ENCODE peak calls at places on chromosomes 5 and 9, in four cellular contexts. W, N, I and Z are unnamed samples.

GRCh38 chr5:139388198-139388821 is 1.4 kb downstream of the MZB1 start:
- DNase-seq in I (peak), W (no peak), N (peak), Z (peak)

GRCh38 chr9:112437406-112437805 is 49.2 kb upstream of the KIAA1958 start:
- DNase-seq in N (no peak), I (no peak), W (no peak), Z (no peak)

GRCh38 chr9:75197521-75197920 is 109.2 kb downstream of the OSTF1 start:
- DNase-seq in N (no peak), I (peak), W (peak), Z (no peak)

GRCh38 chr9:81686614-81687520 is 2.5 kb downstream of the TLE1 start:
- DNase-seq in I (peak), N (peak), W (peak), Z (peak)

GRCh38 chr5:167217097-167217743 is 1074.2 kb upstream of the WWC1 start:
- DNase-seq in W (peak), N (no peak), I (peak), Z (no peak)

GRCh38 chr5:135222171-135222681 is 176.8 kb downstream of the MACROH2A1 start:
- DNase-seq in N (no peak), I (no peak), W (no peak), Z (no peak)

GRCh38 chr5:150438873-150439546 is 10.5 kb downstream of the RPS14 start:
- DNase-seq in W (peak), N (no peak), I (peak), Z (no peak)

GRCh38 chr9:93390953-93391515 is 60.5 kb upstream of the FAM120A start:
- DNase-seq in W (no peak), N (no peak), I (no peak), Z (no peak)

GRCh38 chr9:16133556-16134227 is 580.8 kb downstream of the CCDC171 start:
- DNase-seq in W (peak), N (peak), I (peak), Z (peak)

GRCh38 chr5:173717959-173718358 is 101.5 kb upstream of the BOD1 start:
- DNase-seq in I (peak), N (no peak), W (no peak), Z (no peak)

GRCh38 chr9:3088166-3088702 is 244.3 kb upstream of the PUM3 start:
- DNase-seq in W (no peak), N (no peak), I (no peak), Z (no peak)

GRCh38 chr5:87410941-87411340 is 1.8 kb downstream of the CCNH start:
- DNase-seq in W (peak), I (peak), N (peak), Z (peak)

GRCh38 chr5:1187950-1188334 is 13.5 kb upstream of the SLC6A19 start:
- DNase-seq in N (no peak), W (no peak), I (no peak), Z (no peak)

GRCh38 chr5:131994533-131995226 is 16.8 kb downstream of the ACSL6 start:
- DNase-seq in W (no peak), I (no peak), N (no peak), Z (no peak)

GRCh38 chr5:137660349-137660817 is 75.5 kb downstream of the KLHL3 start:
- DNase-seq in W (peak), I (peak), N (peak), Z (peak)

GRCh38 chr9:129313331-129313955 is 135.4 kb upstream of the IER5L start:
- DNase-seq in N (no peak), I (no peak), W (no peak), Z (no peak)

GRCh38 chr5:181084631-181085195 is 44.6 kb downstream of the BTNL9 start:
- DNase-seq in N (no peak), W (no peak), I (no peak), Z (no peak)

GRCh38 chr9:37333288-37333687 is 89.2 kb upstream of the GRHPR start:
- DNase-seq in W (no peak), I (no peak), N (no peak), Z (no peak)

GRCh38 chr5:18238321-18238720 is 604.1 kb downstream of the TAF11L14 start:
- DNase-seq in I (no peak), N (no peak), W (no peak), Z (no peak)

GRCh38 chr5:9015250-9015936 is 530.5 kb downstream of the SEMA5A start:
- DNase-seq in I (peak), W (peak), N (peak), Z (no peak)

GRCh38 chr9:20295555-20295954 is 326.7 kb downstream of the MLLT3 start:
- DNase-seq in N (no peak), I (no peak), W (no peak), Z (no peak)

GRCh38 chr9:100472725-100473261 is at the start of gene TMEFF1:
- DNase-seq in W (no peak), I (peak), N (peak), Z (no peak)

GRCh38 chr9:4828776-4829175 is 36.0 kb downstream of the RCL1 start:
- DNase-seq in N (peak), W (peak), I (peak), Z (peak)

GRCh38 chr5:153523831-153524230 is 33.4 kb downstream of the GRIA1 start:
- DNase-seq in N (peak), W (peak), I (peak), Z (peak)
- H3K4me3 ChIP-seq in N (no peak), W (no peak), I (no peak), Z (no peak)

GRCh38 chr5:58087131-58087530 is 372.8 kb downstream of the PLK2 start:
- DNase-seq in I (no peak), N (no peak), W (no peak), Z (no peak)
- TF ChIP-seq CTCF in I (no peak), N (no peak), W (no peak), Z (no peak)

GRCh38 chr9:107547303-107547702 is 57.7 kb upstream of the KLF4 start:
- DNase-seq in W (no peak), I (no peak), N (no peak), Z (no peak)

GRCh38 chr9:107546859-107547258 is 57.3 kb upstream of the KLF4 start:
- DNase-seq in I (no peak), N (no peak), W (no peak), Z (no peak)

GRCh38 chr9:107547772-107548297 is 58.3 kb upstream of the KLF4 start:
- DNase-seq in W (no peak), I (peak), N (no peak), Z (peak)

GRCh38 chr9:107545036-107545435 is 55.5 kb upstream of the KLF4 start:
- DNase-seq in I (no peak), N (no peak), W (no peak), Z (no peak)

GRCh38 chr9:107548298-107549142 is 59.0 kb upstream of the KLF4 start:
- DNase-seq in W (peak), N (peak), I (peak), Z (peak)
- H3K4me3 ChIP-seq in W (peak), N (no peak), I (peak), Z (peak)

GRCh38 chr5:174724484-174725260 is at the start of gene MSX2:
- DNase-seq in N (peak), W (peak), I (peak), Z (peak)
- TF ChIP-seq CTCF in N (no peak), W (no peak), I (no peak), Z (no peak)

DNA sequence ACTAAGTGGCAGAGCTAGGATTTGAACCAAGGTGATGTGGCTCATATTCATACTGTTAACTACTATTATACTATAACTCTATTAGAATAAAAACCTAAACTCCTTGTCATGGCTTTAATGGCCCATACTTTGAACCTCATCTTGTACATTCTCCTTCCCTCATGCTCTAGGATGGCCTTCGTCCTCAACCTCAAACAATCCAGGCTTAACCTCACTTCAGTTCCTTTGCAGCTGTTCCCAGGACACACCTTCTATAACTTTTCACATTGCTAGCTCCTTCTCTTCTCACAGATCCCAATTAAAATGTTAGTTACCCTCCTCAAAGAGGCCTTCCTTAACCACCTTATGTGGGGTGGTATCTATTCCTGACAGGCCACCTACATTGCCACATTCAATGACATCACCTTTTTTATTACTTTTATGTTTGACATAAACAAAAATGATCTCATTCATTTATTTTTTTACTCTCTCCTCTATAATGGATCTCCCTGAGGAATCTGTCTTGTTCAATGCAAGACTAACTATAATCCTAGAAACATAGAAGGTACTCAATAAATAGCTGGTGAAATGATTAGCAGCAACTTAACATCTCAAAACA is 53.7 kb downstream of the CEP120 start:
- DNase-seq in N (no peak), I (no peak), W (no peak), Z (no peak)
- H3K4me3 ChIP-seq in N (no peak), I (no peak), W (no peak), Z (no peak)

DNA sequence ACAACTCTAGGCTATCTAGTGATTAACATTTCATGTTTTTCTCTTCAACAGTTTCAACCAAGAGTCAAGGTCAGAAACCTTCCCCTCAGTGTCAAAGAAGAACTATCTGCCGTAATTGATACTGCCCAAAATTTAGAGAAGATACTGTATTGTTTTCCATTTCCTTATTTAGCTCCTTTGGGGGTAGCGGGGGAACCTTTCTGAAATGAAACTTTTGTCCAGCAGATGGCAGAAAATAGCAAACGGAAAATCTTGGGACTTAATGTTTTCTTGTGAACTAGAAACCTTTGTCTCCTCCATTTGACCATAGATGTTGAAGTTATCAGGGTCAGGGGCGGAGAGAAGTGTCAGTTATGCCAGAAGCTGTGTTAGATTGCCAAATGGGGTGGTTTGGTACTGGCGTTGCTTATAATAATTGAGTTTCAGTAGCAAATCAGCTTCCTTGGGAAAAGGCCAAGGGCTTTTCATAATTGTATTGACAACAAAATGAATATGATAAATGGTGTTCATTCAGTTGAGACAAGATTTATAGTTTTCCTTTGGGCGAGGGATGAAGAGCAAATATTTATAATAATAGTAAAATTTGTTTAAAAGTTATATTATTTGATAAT is 101.7 kb upstream of the TLX3 start:
- DNase-seq in I (peak), N (peak), W (peak), Z (peak)
- TF ChIP-seq CTCF in I (peak), N (peak), W (peak), Z (peak)

GRCh38 chr5:30698217-30698616 is 495.3 kb upstream of the CDH6 start:
- DNase-seq in N (no peak), W (no peak), I (no peak), Z (no peak)

GRCh38 chr5:30690931-30691330 is 502.6 kb upstream of the CDH6 start:
- DNase-seq in I (no peak), N (no peak), W (no peak), Z (no peak)

DNA sequence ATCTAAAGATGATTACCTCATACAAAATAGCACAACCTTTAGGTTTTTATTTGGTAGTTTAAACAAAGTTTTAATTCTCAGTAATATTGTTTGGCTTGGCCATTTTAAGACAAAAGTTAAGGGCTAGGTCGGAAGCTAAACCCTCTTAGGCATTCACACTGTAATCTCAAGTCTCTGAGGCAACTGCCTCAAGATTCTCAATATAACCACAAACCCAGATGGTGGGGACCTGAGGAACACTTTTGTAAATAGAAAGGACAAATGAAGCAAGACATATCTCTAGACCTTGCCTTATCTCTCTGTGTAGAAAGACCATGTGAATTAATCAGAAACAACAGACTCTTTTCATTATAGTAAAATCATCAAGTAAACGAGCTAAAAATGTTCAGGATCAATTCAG is 500.2 kb upstream of the CDH6 start:
- DNase-seq in N (no peak), W (peak), I (no peak), Z (no peak)
- H3K4me3 ChIP-seq in N (no peak), W (no peak), I (no peak), Z (no peak)